ENCODE peak calls at places on chromosomes 2 and 18, in ten cellular contexts. J is CD8-positive, alpha-beta T cell; P is GM20000; C is OCI-LY7; X is tibial nerve; R is GM13977; S is dorsolateral prefrontal cortex; G is fibroblast of the aortic adventitia; B is breast epithelium; Z is progenitor cell of endocrine pancreas. L is an unnamed sample.

GRCh38 chr2:205969584-205969983 is 116.4 kb downstream of the INO80D start:
- DNase-seq in J (no peak), P (no peak), C (no peak), X (no peak), R (no peak), S (no peak), G (no peak), B (no peak), Z (no peak), L (no peak)

GRCh38 chr2:111196435-111196834 is 75.7 kb downstream of the BCL2L11 start:
- DNase-seq in J (no peak), P (no peak), C (no peak), X (no peak), R (no peak), S (no peak), G (no peak), B (no peak), Z (no peak), L (no peak)

GRCh38 chr2:18910843-18911242 is 321.5 kb upstream of the NT5C1B start:
- DNase-seq in J (no peak), P (no peak), C (no peak), X (peak; percentile 14), R (no peak), S (no peak), G (peak; percentile 77), B (no peak), Z (no peak), L (no peak)

GRCh38 chr2:172223601-172224054 is 120.9 kb upstream of the DLX2 start:
- DNase-seq in J (no peak), P (no peak), C (no peak), X (no peak), R (no peak), S (no peak), G (no peak), B (no peak), Z (no peak), L (no peak)

GRCh38 chr18:57959278-57959677 is 84.7 kb upstream of the NEDD4L start:
- DNase-seq in J (no peak), P (peak; percentile 41), C (peak; percentile 21), X (no peak), R (peak; percentile 40), S (no peak), G (peak; percentile 36), B (no peak), Z (no peak), L (peak; percentile 43)

GRCh38 chr18:49959176-49959575 is 145.8 kb upstream of the ACAA2 start:
- DNase-seq in J (no peak), P (no peak), C (no peak), X (no peak), R (no peak), S (no peak), G (no peak), B (no peak), Z (no peak), L (no peak)

GRCh38 chr2:151176661-151177060 is 85.0 kb downstream of the RBM43 start:
- DNase-seq in J (no peak), P (no peak), C (no peak), X (no peak), R (no peak), S (no peak), G (no peak), B (no peak), Z (no peak), L (no peak)

GRCh38 chr2:128366746-128367511 is 48.3 kb upstream of the HS6ST1 start:
- DNase-seq in J (no peak), P (no peak), C (no peak), X (no peak), R (no peak), S (no peak), G (no peak), B (no peak), Z (no peak), L (no peak)

GRCh38 chr2:145415151-145415550 is 895.2 kb upstream of the ZEB2 start:
- DNase-seq in J (no peak), P (no peak), C (peak; percentile 46), X (no peak), R (no peak), S (no peak), G (no peak), B (no peak), Z (no peak), L (no peak)

GRCh38 chr2:109185801-109186570 is 57.0 kb downstream of the SH3RF3 start:
- DNase-seq in J (no peak), P (no peak), C (no peak), X (no peak), R (no peak), S (no peak), G (peak; percentile 89), B (no peak), Z (no peak), L (no peak)

GRCh38 chr2:202870431-202871160 is 970 bp downstream of the ICA1L start:
- DNase-seq in J (peak; percentile 55), P (peak; percentile 83), C (peak; percentile 78), X (peak; percentile 61), R (peak; percentile 78), S (peak; percentile 78), G (peak; percentile 32), B (peak; percentile 59), Z (peak; percentile 52), L (peak; percentile 81)

GRCh38 chr2:227106845-227107759 is 56.9 kb downstream of the COL4A4 start:
- DNase-seq in J (no peak), P (peak; percentile 22), C (peak; percentile 60), X (peak; percentile 39), R (peak; percentile 29), S (no peak), G (peak; percentile 75), B (no peak), Z (peak; percentile 53), L (peak; percentile 35)

GRCh38 chr2:31254237-31255203 is 20.6 kb downstream of the EHD3 start:
- DNase-seq in J (no peak), P (no peak), C (peak; percentile 41), X (no peak), R (no peak), S (no peak), G (no peak), B (no peak), Z (no peak), L (no peak)

GRCh38 chr2:19800796-19801195 is 101.0 kb downstream of the TTC32 start:
- DNase-seq in J (no peak), P (no peak), C (no peak), X (no peak), R (no peak), S (no peak), G (no peak), B (no peak), Z (no peak), L (no peak)

GRCh38 chr2:208556954-208557601 is 150.5 kb downstream of the PTH2R start:
- DNase-seq in J (no peak), P (no peak), C (no peak), X (no peak), R (no peak), S (no peak), G (peak; percentile 1), B (no peak), Z (no peak), L (no peak)

GRCh38 chr2:46814160-46814559 is 101.4 kb downstream of the MCFD2 start:
- DNase-seq in J (no peak), P (no peak), C (no peak), X (peak; percentile 57), R (no peak), S (no peak), G (peak; percentile 99), B (no peak), Z (no peak), L (no peak)

GRCh38 chr2:9656270-9656766 is 25.5 kb upstream of the YWHAQ start:
- DNase-seq in J (peak; percentile 38), P (peak; percentile 82), C (no peak), X (no peak), R (peak; percentile 81), S (peak; percentile 59), G (peak; percentile 90), B (no peak), Z (no peak), L (peak; percentile 84)

GRCh38 chr2:197941715-197942114 is 137.3 kb downstream of the PLCL1 start:
- DNase-seq in J (no peak), P (no peak), C (no peak), X (no peak), R (no peak), S (no peak), G (no peak), B (no peak), Z (no peak), L (no peak)

GRCh38 chr2:138107288-138107687 is 143.0 kb downstream of the HNMT start:
- DNase-seq in J (no peak), P (no peak), C (no peak), X (no peak), R (no peak), S (no peak), G (no peak), B (no peak), Z (no peak), L (no peak)
- TF ChIP-seq CTCF in J (no peak), P (no peak), C (no peak), X (no peak), R (no peak), S (no peak), G (no peak), B (no peak), Z (no peak), L (no peak)

DNA sequence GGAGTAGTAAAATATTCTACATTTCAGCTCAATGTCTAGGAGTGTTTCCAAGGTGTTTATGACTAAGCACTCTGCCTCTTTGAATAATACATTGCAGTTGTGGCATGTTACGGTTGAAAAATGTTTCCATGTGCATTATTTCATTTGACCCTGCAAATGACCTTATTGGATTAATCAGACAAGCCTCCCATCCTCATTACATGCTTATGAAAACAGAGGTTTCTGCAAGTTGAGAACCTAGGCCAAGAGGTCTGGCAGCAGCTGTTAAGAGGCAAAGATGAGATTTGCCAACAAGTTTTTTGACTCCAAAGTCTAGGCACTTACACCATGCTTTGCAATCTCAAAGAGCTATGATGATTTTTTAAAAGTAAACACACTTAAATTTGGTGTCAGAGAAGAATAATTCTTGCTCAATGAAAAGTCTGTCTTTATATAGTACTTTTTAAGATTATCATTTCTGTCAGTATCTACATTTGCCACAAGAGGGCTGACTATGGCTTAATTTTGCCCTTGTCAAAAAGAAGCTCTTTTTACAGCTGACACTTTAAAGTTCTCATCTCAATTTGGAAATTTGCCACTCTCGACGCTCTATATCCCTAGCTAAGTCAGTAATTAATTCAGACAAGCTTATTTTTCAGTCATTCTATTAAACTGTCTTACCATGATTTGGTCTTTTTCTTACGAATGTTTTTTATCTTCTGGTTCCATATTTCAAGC is 260.6 kb downstream of the PAX3 start:
- DNase-seq in J (no peak), P (no peak), C (no peak), X (no peak), R (no peak), S (no peak), G (peak; percentile 3), B (no peak), Z (no peak), L (no peak)
- TF ChIP-seq CTCF in J (no peak), P (no peak), C (peak; percentile 64), X (peak; percentile 10), R (peak; percentile 19), S (peak; percentile 18), G (peak; percentile 25), B (peak; percentile 25), Z (peak; percentile 56), L (peak; percentile 10)

GRCh38 chr2:73979021-73979420 is 5.7 kb upstream of the TET3 start:
- DNase-seq in J (peak; percentile 41), P (peak; percentile 66), C (no peak), X (no peak), R (peak; percentile 69), S (no peak), G (no peak), B (no peak), Z (no peak), L (peak; percentile 55)
- TF ChIP-seq CTCF in J (no peak), P (no peak), C (no peak), X (no peak), R (no peak), S (no peak), G (no peak), B (no peak), Z (no peak), L (no peak)

GRCh38 chr2:65710779-65711295 is 278.4 kb upstream of the SPRED2 start:
- DNase-seq in J (no peak), P (peak; percentile 25), C (peak; percentile 38), X (no peak), R (peak; percentile 19), S (no peak), G (no peak), B (no peak), Z (no peak), L (no peak)
- TF ChIP-seq CTCF in J (no peak), P (no peak), C (peak; percentile 73), X (no peak), R (peak; percentile 47), S (no peak), G (no peak), B (no peak), Z (peak; percentile 36), L (no peak)